ENCODE peak calls at places on chromosome 5, in nine cellular contexts. O is coronary artery; C is stimulated activated CD8-positive, alpha-beta memory T cell treated with anti-CD3 and anti-CD28 coated beads, Interleukin-15, amount 100 ng/mL, for 24 hours; Y is effector memory CD4-positive, alpha-beta T cell; G is IMR-90; F is endothelial cell of umbilical vein; Q is NCI-H1105 treated with DMSO at 0.1 percent for 48 hours; A is Ammon's horn; K is posterior vena cava. L is an unnamed sample.

GRCh38 chr5:54738118-54738972 is 220.8 kb downstream of the SNX18 start:
- DNase-seq in O (no peak), C (no peak), Y (no peak), G (peak; percentile 69), F (peak; percentile 15), Q (no peak), A (peak; percentile 72), K (peak; percentile 94), L (peak; percentile 45)

GRCh38 chr5:32108167-32108566 is 66.0 kb downstream of the GOLPH3 start:
- DNase-seq in O (no peak), C (no peak), Y (no peak), G (no peak), F (no peak), Q (no peak), A (no peak), K (no peak), L (no peak)

GRCh38 chr5:146137967-146138403 is 32.6 kb upstream of the PLAC8L1 start:
- DNase-seq in O (no peak), C (no peak), Y (no peak), G (peak; percentile 68), F (no peak), Q (no peak), A (no peak), K (no peak), L (no peak)

GRCh38 chr5:16612007-16612406 is 4.8 kb downstream of the RETREG1 start:
- DNase-seq in O (no peak), C (no peak), Y (no peak), G (no peak), F (no peak), Q (no peak), A (no peak), K (no peak), L (no peak)

GRCh38 chr5:83418659-83419321 is 52.8 kb upstream of the VCAN start:
- DNase-seq in O (no peak), C (no peak), Y (no peak), G (no peak), F (no peak), Q (no peak), A (no peak), K (no peak), L (no peak)

GRCh38 chr5:75023368-75024159 is 28.8 kb downstream of the GCNT4 start:
- DNase-seq in O (no peak), C (no peak), Y (no peak), G (peak; percentile 23), F (no peak), Q (no peak), A (no peak), K (no peak), L (no peak)

GRCh38 chr5:92242170-92242569 is 859.1 kb upstream of the ARRDC3 start:
- DNase-seq in O (no peak), C (no peak), Y (no peak), G (no peak), F (no peak), Q (no peak), A (no peak), K (no peak), L (no peak)

GRCh38 chr5:132391870-132392269 is 22.4 kb downstream of the SLC22A5 start:
- DNase-seq in O (peak; percentile 14), C (no peak), Y (no peak), G (no peak), F (no peak), Q (no peak), A (no peak), K (no peak), L (no peak)

GRCh38 chr5:32245742-32246141 is 67.0 kb downstream of the MTMR12 start:
- DNase-seq in O (no peak), C (no peak), Y (no peak), G (no peak), F (no peak), Q (no peak), A (no peak), K (no peak), L (no peak)

GRCh38 chr5:172530406-172530805 is 76.1 kb upstream of the SH3PXD2B start:
- DNase-seq in O (peak; percentile 45), C (no peak), Y (no peak), G (no peak), F (no peak), Q (no peak), A (no peak), K (peak; percentile 45), L (no peak)

GRCh38 chr5:89037090-89037489 is 154.1 kb upstream of the MEF2C start:
- DNase-seq in O (no peak), C (no peak), Y (no peak), G (peak; percentile 51), F (no peak), Q (no peak), A (no peak), K (no peak), L (no peak)